ENCODE peak calls at places on chromosomes 16 and 17, in ten cellular contexts. P, R, V, E, U, A, D, S, B and Q are unnamed samples.

GRCh38 chr17:73733527-73733926 is 89.3 kb upstream of the SDK2 start:
- DNase-seq in P (no peak), R (no peak), V (no peak), E (no peak), U (no peak), A (no peak), D (no peak), S (no peak), B (no peak), Q (no peak)

GRCh38 chr16:17014484-17015121 is 456.2 kb downstream of the XYLT1 start:
- DNase-seq in P (no peak), R (no peak), V (no peak), E (no peak), U (no peak), A (no peak), D (no peak), S (no peak), B (no peak), Q (no peak)

GRCh38 chr16:85798283-85798776 is 1.0 kb downstream of the EMC8 start:
- DNase-seq in P (no peak), R (no peak), V (no peak), E (no peak), U (no peak), A (peak), D (no peak), S (no peak), B (no peak), Q (no peak)

GRCh38 chr17:79951361-79952264 is 84.1 kb downstream of the TBC1D16 start:
- DNase-seq in P (peak), R (no peak), V (peak), E (no peak), U (no peak), A (peak), D (no peak), S (no peak), B (peak), Q (peak)

GRCh38 chr16:30399435-30400186 is 4.4 kb downstream of the ZNF48 start:
- DNase-seq in P (no peak), R (no peak), V (no peak), E (no peak), U (no peak), A (no peak), D (no peak), S (no peak), B (no peak), Q (no peak)

GRCh38 chr17:7001562-7001961 is 5.7 kb downstream of the ALOX12 start:
- DNase-seq in P (no peak), R (no peak), V (no peak), E (no peak), U (peak), A (peak), D (peak), S (no peak), B (no peak), Q (peak)

GRCh38 chr17:11493947-11494346 is 104.3 kb upstream of the DNAH9 start:
- DNase-seq in P (no peak), R (no peak), V (no peak), E (no peak), U (no peak), A (no peak), D (peak), S (no peak), B (no peak), Q (no peak)

GRCh38 chr17:78588258-78589030 is 11.2 kb upstream of the DNAH17 start:
- DNase-seq in P (no peak), R (no peak), V (no peak), E (no peak), U (no peak), A (no peak), D (no peak), S (no peak), B (no peak), Q (no peak)

GRCh38 chr16:81629032-81629802 is 149.9 kb upstream of the PLCG2 start:
- DNase-seq in P (no peak), R (no peak), V (no peak), E (no peak), U (no peak), A (no peak), D (no peak), S (no peak), B (no peak), Q (no peak)

GRCh38 chr16:50251375-50252081 is 14.8 kb upstream of the ADCY7 start:
- DNase-seq in P (no peak), R (no peak), V (peak), E (no peak), U (no peak), A (peak), D (no peak), S (no peak), B (no peak), Q (peak)

GRCh38 chr17:59441459-59442096 is 110.1 kb downstream of the YPEL2 start:
- DNase-seq in P (no peak), R (no peak), V (no peak), E (no peak), U (no peak), A (no peak), D (no peak), S (no peak), B (no peak), Q (no peak)

GRCh38 chr17:64020068-64020766 is at the start of gene ICAM2:
- DNase-seq in P (no peak), R (peak), V (no peak), E (peak), U (peak), A (no peak), D (no peak), S (no peak), B (no peak), Q (no peak)

GRCh38 chr16:50459681-50460080 is 88.5 kb upstream of the NKD1 start:
- DNase-seq in P (no peak), R (no peak), V (no peak), E (no peak), U (no peak), A (no peak), D (no peak), S (no peak), B (no peak), Q (no peak)

GRCh38 chr16:80527297-80527696 is 13.5 kb upstream of the DYNLRB2 start:
- DNase-seq in P (no peak), R (no peak), V (peak), E (no peak), U (peak), A (peak), D (peak), S (no peak), B (no peak), Q (peak)

GRCh38 chr17:37718383-37719048 is 26.3 kb downstream of the HNF1B start:
- DNase-seq in P (no peak), R (no peak), V (no peak), E (no peak), U (no peak), A (no peak), D (no peak), S (no peak), B (no peak), Q (no peak)

GRCh38 chr17:48351916-48352332 is 78.1 kb downstream of the SKAP1 start:
- DNase-seq in P (no peak), R (no peak), V (peak), E (no peak), U (no peak), A (peak), D (peak), S (no peak), B (peak), Q (no peak)

GRCh38 chr16:88197481-88198456 is 185.0 kb upstream of the ZNF469 start:
- DNase-seq in P (no peak), R (no peak), V (no peak), E (peak), U (no peak), A (no peak), D (no peak), S (peak), B (no peak), Q (no peak)

GRCh38 chr17:7897090-7897489 is 8.5 kb downstream of the CHD3 start:
- DNase-seq in P (no peak), R (no peak), V (no peak), E (peak), U (no peak), A (no peak), D (no peak), S (no peak), B (no peak), Q (no peak)

GRCh38 chr17:21160401-21160800 is 33.6 kb downstream of the DHRS7B start:
- DNase-seq in P (no peak), R (no peak), V (no peak), E (no peak), U (no peak), A (no peak), D (no peak), S (no peak), B (no peak), Q (no peak)

GRCh38 chr17:17370711-17371110 is 67.5 kb downstream of the NT5M start:
- DNase-seq in P (no peak), R (no peak), V (no peak), E (no peak), U (no peak), A (no peak), D (no peak), S (no peak), B (no peak), Q (no peak)

GRCh38 chr16:66475232-66475631 is 48.1 kb downstream of the BEAN1 start:
- DNase-seq in P (no peak), R (no peak), V (no peak), E (peak), U (no peak), A (no peak), D (no peak), S (no peak), B (no peak), Q (no peak)

GRCh38 chr17:77117415-77117814 is 23.4 kb upstream of the SEC14L1 start:
- DNase-seq in P (no peak), R (no peak), V (no peak), E (no peak), U (no peak), A (peak), D (no peak), S (no peak), B (no peak), Q (no peak)

GRCh38 chr17:58308173-58308984 is 20.2 kb downstream of the TSPOAP1 start:
- DNase-seq in P (peak), R (no peak), V (no peak), E (peak), U (no peak), A (no peak), D (peak), S (no peak), B (no peak), Q (no peak)

GRCh38 chr16:29645699-29646187 is 17.3 kb upstream of the SPN start:
- DNase-seq in P (no peak), R (no peak), V (no peak), E (no peak), U (no peak), A (peak), D (peak), S (no peak), B (no peak), Q (no peak)

GRCh38 chr16:11201498-11202259 is 54.3 kb downstream of the SOCS1 start:
- DNase-seq in P (no peak), R (no peak), V (peak), E (no peak), U (no peak), A (peak), D (peak), S (no peak), B (peak), Q (peak)

GRCh38 chr16:66250686-66251405 is 115.6 kb upstream of the CDH5 start:
- DNase-seq in P (peak), R (no peak), V (peak), E (peak), U (no peak), A (peak), D (no peak), S (no peak), B (peak), Q (peak)

GRCh38 chr16:1123525-1124230 is 27.6 kb upstream of the C1QTNF8 start:
- DNase-seq in P (no peak), R (no peak), V (no peak), E (no peak), U (no peak), A (no peak), D (no peak), S (no peak), B (no peak), Q (no peak)

GRCh38 chr16:24645739-24646645 is 83.5 kb upstream of the TNRC6A start:
- DNase-seq in P (no peak), R (no peak), V (peak), E (no peak), U (no peak), A (peak), D (no peak), S (no peak), B (peak), Q (peak)

GRCh38 chr17:29789186-29790170 is 140.6 kb downstream of the SSH2 start:
- DNase-seq in P (no peak), R (no peak), V (no peak), E (no peak), U (no peak), A (no peak), D (no peak), S (no peak), B (no peak), Q (no peak)

GRCh38 chr17:13500947-13501346 is 100.8 kb downstream of the HS3ST3A1 start:
- DNase-seq in P (no peak), R (no peak), V (no peak), E (no peak), U (no peak), A (no peak), D (no peak), S (no peak), B (no peak), Q (no peak)

GRCh38 chr17:4768281-4768680 is 3.4 kb upstream of the TM4SF5 start:
- DNase-seq in P (no peak), R (no peak), V (no peak), E (no peak), U (no peak), A (no peak), D (no peak), S (no peak), B (no peak), Q (no peak)

GRCh38 chr16:46857261-46857962 is 26.4 kb upstream of the C16orf87 start:
- DNase-seq in P (peak), R (no peak), V (peak), E (no peak), U (peak), A (peak), D (peak), S (peak), B (peak), Q (peak)

GRCh38 chr16:73329363-73330306 is 281.7 kb upstream of the ZFHX3 start:
- DNase-seq in P (peak), R (no peak), V (no peak), E (no peak), U (no peak), A (no peak), D (peak), S (no peak), B (no peak), Q (no peak)

GRCh38 chr16:84087461-84088151 is 29.1 kb downstream of the MBTPS1 start:
- DNase-seq in P (peak), R (no peak), V (no peak), E (no peak), U (no peak), A (no peak), D (no peak), S (no peak), B (no peak), Q (no peak)

GRCh38 chr17:14997290-14997689 is 267.8 kb downstream of the PMP22 start:
- DNase-seq in P (no peak), R (no peak), V (no peak), E (no peak), U (no peak), A (no peak), D (no peak), S (no peak), B (no peak), Q (no peak)

GRCh38 chr16:17544304-17544703 is 73.5 kb upstream of the XYLT1 start:
- DNase-seq in P (no peak), R (no peak), V (no peak), E (no peak), U (no peak), A (no peak), D (no peak), S (no peak), B (no peak), Q (no peak)

GRCh38 chr16:58127634-58128033 is 1.5 kb downstream of the CFAP20 start:
- DNase-seq in P (no peak), R (no peak), V (peak), E (no peak), U (no peak), A (peak), D (no peak), S (no peak), B (no peak), Q (no peak)

GRCh38 chr17:75087558-75088453 is at the start of gene SLC16A5:
- DNase-seq in P (peak), R (peak), V (peak), E (peak), U (peak), A (peak), D (peak), S (no peak), B (peak), Q (peak)